ENCODE peak calls at places on chromosome 10, in eight cellular contexts. J, Y, T, S, A, X, L and M are unnamed samples. For H3K4me1, the result is how much of the 10 kb centered on the place peaks cover.

GRCh38 chr10:78299861-78300453 is 266.3 kb downstream of the RPS24 start:
- DNase-seq in S (no peak), T (no peak), A (no peak), L (no peak), Y (no peak), J (no peak), X (peak), M (peak)

GRCh38 chr10:3380392-3381050 is 207.9 kb upstream of the PITRM1 start:
- DNase-seq in S (no peak), Y (no peak), L (no peak), T (no peak), J (no peak), A (no peak), X (no peak), M (no peak)

GRCh38 chr10:2984682-2985081 is 82.7 kb upstream of the PFKP start:
- DNase-seq in Y (no peak), J (no peak), A (no peak), S (no peak), T (no peak), L (no peak), X (no peak), M (no peak)

GRCh38 chr10:122049076-122049475 is 60.1 kb downstream of the TACC2 start:
- DNase-seq in X (no peak), L (no peak), S (no peak), A (no peak), Y (no peak), T (no peak), J (no peak), M (no peak)

GRCh38 chr10:79468841-79469585 is 23.6 kb upstream of the ZCCHC24 start:
- DNase-seq in S (no peak), T (no peak), J (no peak), Y (no peak), X (no peak), L (no peak), A (no peak), M (peak)

GRCh38 chr10:8039323-8039922 is 15.1 kb upstream of the GATA3 start:
- DNase-seq in X (no peak), T (no peak), A (no peak), J (no peak), Y (peak), L (no peak), S (no peak), M (no peak)

GRCh38 chr10:34996843-34997242 is 93.3 kb downstream of the CUL2 start:
- DNase-seq in Y (no peak), J (no peak), L (peak), T (no peak), X (peak), A (no peak), S (no peak), M (no peak)

GRCh38 chr10:24360286-24361127 is 151.6 kb downstream of the KIAA1217 start:
- DNase-seq in Y (peak), L (peak), A (peak), T (no peak), X (peak), S (peak), J (peak), M (peak)

GRCh38 chr10:31075434-31075833 is 43.8 kb upstream of the ZNF438 start:
- DNase-seq in J (no peak), Y (no peak), X (no peak), S (peak), L (peak), A (peak), T (no peak), M (no peak)

GRCh38 chr10:84826704-84827103 is 498.3 kb downstream of the CCSER2 start:
- DNase-seq in S (peak), T (no peak), Y (no peak), A (no peak), L (no peak), X (no peak), J (no peak), M (no peak)

GRCh38 chr10:92891885-92892705 is 43.8 kb downstream of the EXOC6 start:
- DNase-seq in S (peak), Y (peak), J (peak), X (peak), A (peak), T (no peak), L (peak), M (peak)

GRCh38 chr10:90964781-90965462 is 44.0 kb upstream of the ANKRD1 start:
- DNase-seq in L (no peak), T (no peak), A (no peak), S (peak), X (no peak), Y (no peak), J (no peak), M (no peak)

GRCh38 chr10:30775779-30776591 is 146.4 kb upstream of the LYZL2 start:
- DNase-seq in L (peak), X (no peak), A (no peak), S (peak), J (no peak), T (no peak), Y (no peak), M (no peak)

GRCh38 chr10:4069491-4069890 is 284.5 kb upstream of the KLF6 start:
- DNase-seq in S (peak), X (no peak), T (no peak), L (peak), A (no peak), Y (peak), J (no peak), M (no peak)

GRCh38 chr10:96287392-96288105 is 16.2 kb upstream of the BLNK start:
- DNase-seq in A (no peak), X (no peak), L (peak), Y (no peak), T (no peak), J (no peak), S (peak), M (no peak)

GRCh38 chr10:7409045-7409731 is 1.6 kb downstream of the SFMBT2 start:
- DNase-seq in S (peak), Y (peak), T (no peak), A (peak), L (no peak), J (peak), X (peak), M (peak)

GRCh38 chr10:88886557-88886956 is 6.5 kb downstream of the STAMBPL1 start:
- DNase-seq in X (no peak), T (no peak), Y (no peak), J (no peak), A (no peak), L (no peak), S (no peak), M (no peak)

GRCh38 chr10:133027480-133027879 is 60.2 kb upstream of the ADGRA1 start:
- DNase-seq in S (no peak), L (no peak), A (no peak), T (peak), X (no peak), Y (no peak), J (no peak), M (no peak)

GRCh38 chr10:43133196-43133808 is 4.9 kb upstream of the CSGALNACT2 start:
- DNase-seq in A (no peak), X (no peak), L (no peak), Y (no peak), J (no peak), S (peak), T (no peak), M (no peak)

GRCh38 chr10:105691811-105692210 is 1050.7 kb downstream of the SORCS3 start:
- DNase-seq in J (no peak), S (peak), A (peak), T (no peak), Y (peak), X (no peak), L (peak), M (no peak)

GRCh38 chr10:132572545-132572937 is 35.0 kb downstream of the INPP5A start:
- DNase-seq in A (peak), X (no peak), S (peak), Y (no peak), L (no peak), J (no peak), T (no peak), M (no peak)

GRCh38 chr10:21297525-21298383 is 227.7 kb downstream of the SKIDA1 start:
- DNase-seq in L (no peak), S (no peak), Y (no peak), T (no peak), X (no peak), A (no peak), J (no peak), M (no peak)

GRCh38 chr10:47310090-47310505 is 10.1 kb downstream of the GDF10 start:
- DNase-seq in A (no peak), L (no peak), S (no peak), J (no peak), T (peak), X (no peak), Y (no peak), M (no peak)

GRCh38 chr10:47308775-47309174 is 8.8 kb downstream of the GDF10 start:
- DNase-seq in J (no peak), A (no peak), T (peak), Y (no peak), S (no peak), X (no peak), L (no peak), M (no peak)

GRCh38 chr10:47307381-47307780 is 7.4 kb downstream of the GDF10 start:
- DNase-seq in A (no peak), L (no peak), Y (no peak), T (peak), J (no peak), S (no peak), X (no peak), M (no peak)

GRCh38 chr10:47311193-47311899 is 10.9 kb upstream of the GDF2 start:
- DNase-seq in A (peak), Y (no peak), J (peak), S (peak), L (no peak), T (peak), X (no peak), M (no peak)

DNA sequence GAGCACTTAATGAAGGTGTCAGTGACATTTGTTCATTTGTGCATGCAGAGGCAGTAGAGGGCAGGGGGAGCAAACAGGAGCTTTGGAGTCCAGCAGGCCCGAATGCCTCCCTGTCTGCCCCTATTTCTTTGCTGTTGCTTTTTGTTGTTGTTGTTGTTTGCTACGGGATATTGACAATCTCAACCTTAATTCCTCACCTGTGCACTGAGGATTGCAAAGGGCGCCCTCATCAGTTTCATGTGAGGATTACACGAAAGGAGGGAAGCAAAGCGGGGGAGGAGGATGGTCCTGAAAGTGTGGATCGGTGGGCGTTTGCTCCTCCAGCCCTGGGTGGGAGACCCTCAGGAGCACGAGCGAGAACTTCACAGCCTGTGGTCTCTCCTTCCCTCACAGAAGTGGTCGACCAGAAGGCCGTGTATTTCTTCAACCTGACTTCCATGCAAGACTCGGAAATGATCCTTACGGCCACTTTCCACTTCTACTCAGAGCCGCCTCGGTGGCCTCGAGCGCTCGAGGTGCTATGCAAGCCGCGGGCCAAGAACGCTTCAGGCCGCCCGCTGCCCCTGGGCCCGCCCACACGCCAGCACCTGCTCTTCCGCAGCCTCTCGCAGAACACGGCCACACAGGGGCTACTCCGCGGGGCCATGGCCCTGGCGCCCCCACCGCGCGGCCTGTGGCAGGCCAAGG is 9.5 kb downstream of the GDF10 start:
- DNase-seq in X (no peak), Y (peak), J (no peak), A (peak), T (no peak), S (no peak), L (no peak), M (peak)
- TF ChIP-seq CTCF in X (peak), Y (peak), J (peak), A (peak), T (no peak), S (peak), L (peak), M (peak)

GRCh38 chr10:113541554-113541902 is 11.3 kb upstream of the HABP2 start:
- DNase-seq in J (no peak), T (no peak), A (no peak), S (no peak), X (no peak), Y (no peak), L (no peak), M (no peak)
- H3K4me1 ChIP-seq in J (under half), T (under half), A (under half), S (under half), X (under half), Y (under half), L (under half), M (under half)

DNA sequence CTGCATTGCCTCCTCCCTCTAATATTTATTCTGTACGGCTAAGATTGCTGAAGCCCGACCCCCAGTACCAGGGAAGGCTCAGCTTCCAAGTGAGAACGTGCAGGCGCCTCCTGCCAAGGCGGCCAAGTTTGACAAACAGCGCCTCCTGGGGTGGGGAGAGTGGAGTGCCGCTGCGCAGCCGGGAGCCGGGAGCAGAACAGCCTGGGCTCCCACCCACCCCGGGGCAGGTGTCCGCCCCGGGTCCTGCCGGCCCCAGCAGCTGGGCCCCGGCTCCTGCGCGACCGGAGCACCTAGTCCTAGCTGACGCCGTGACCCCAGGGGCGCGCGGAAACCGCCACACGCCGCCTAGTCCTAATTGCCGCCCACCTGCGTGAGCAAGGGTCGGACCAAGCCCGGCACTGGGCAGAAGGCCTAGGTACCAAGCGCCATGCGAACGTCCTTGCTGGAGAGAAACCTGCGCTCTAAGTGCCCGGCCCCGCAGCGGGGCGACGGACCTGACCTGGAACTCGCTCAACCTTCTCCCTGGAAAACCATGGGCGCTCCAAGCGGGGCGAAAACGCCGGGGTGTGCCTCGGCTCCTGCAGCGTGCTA is 5.0 kb upstream of the EBF3 start:
- DNase-seq in T (peak), X (peak), A (peak), J (no peak), Y (peak), L (no peak), S (no peak), M (peak)
- TF ChIP-seq CTCF in T (no peak), X (peak), A (peak), J (no peak), Y (peak), L (peak), S (peak), M (peak)

GRCh38 chr10:71286521-71287294 is 32.4 kb upstream of the SLC29A3 start:
- DNase-seq in J (no peak), A (no peak), X (no peak), S (no peak), T (peak), Y (no peak), L (no peak), M (no peak)

GRCh38 chr10:71285180-71285545 is 33.9 kb upstream of the SLC29A3 start:
- DNase-seq in Y (peak), J (peak), T (no peak), A (peak), L (peak), X (no peak), S (peak), M (peak)

GRCh38 chr10:71287456-71287855 is 31.6 kb upstream of the SLC29A3 start:
- DNase-seq in Y (no peak), J (no peak), S (no peak), L (no peak), T (no peak), A (no peak), X (peak), M (no peak)

GRCh38 chr10:71284544-71285179 is 34.4 kb upstream of the SLC29A3 start:
- DNase-seq in J (no peak), S (no peak), X (no peak), T (peak), A (no peak), L (no peak), Y (no peak), M (no peak)

GRCh38 chr10:71285986-71286385 is 33.1 kb upstream of the SLC29A3 start:
- DNase-seq in X (no peak), S (no peak), Y (no peak), L (no peak), A (no peak), T (no peak), J (no peak), M (no peak)
- H3K4me1 ChIP-seq in X (under half), S (under half), Y (under half), L (under half), A (under half), T (under half), J (under half), M (under half)

GRCh38 chr10:102065561-102066420 is 642 bp downstream of the HPS6 start:
- DNase-seq in A (no peak), Y (peak), T (peak), X (peak), S (no peak), L (peak), J (no peak), M (peak)

GRCh38 chr10:102067091-102067916 is 2.2 kb downstream of the HPS6 start:
- DNase-seq in Y (no peak), J (no peak), A (no peak), T (peak), S (no peak), L (no peak), X (no peak), M (no peak)

GRCh38 chr10:102064503-102064867 is 664 bp upstream of the HPS6 start:
- DNase-seq in Y (no peak), J (no peak), L (no peak), X (no peak), T (no peak), A (no peak), S (no peak), M (no peak)

GRCh38 chr10:102066421-102067068 is 1.4 kb downstream of the HPS6 start:
- DNase-seq in J (no peak), Y (no peak), T (peak), S (no peak), X (no peak), A (no peak), L (no peak), M (no peak)

DNA sequence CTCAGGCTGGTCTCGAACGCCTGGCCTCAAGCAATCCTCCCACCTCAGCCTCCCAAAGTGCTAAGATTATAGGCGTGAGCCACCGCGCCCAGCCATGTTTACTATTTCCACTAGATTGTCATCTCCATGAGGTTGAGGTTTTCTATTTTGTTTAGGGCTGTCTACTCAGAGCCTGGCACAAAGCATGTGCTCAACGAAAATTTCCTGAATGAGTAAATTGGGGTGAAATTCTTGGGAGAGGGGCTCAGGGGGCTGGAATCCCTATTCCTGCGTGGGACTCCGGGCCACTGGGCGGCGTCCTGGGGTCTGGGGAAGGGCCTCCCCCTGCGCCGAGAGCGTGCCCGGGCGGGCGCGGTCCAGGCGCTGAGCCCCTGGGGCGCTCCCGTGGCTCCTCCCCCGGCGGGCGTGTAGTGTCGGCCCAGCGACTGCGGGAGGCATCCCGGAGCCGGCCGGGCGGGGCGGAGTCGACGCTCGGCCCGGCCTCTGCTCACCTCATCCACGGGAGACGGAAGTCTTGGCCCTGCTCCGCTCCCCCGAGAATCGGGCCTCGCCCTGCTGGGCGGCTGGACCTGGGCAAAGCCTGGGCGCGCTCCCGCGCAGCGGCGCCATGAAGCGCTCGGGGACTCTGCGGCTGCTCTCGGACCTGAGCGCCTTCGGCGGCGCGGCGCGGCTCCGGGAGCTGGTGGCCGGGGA is at the start of gene HPS6:
- DNase-seq in J (peak), L (peak), Y (peak), A (peak), S (peak), T (peak), X (peak), M (peak)
- TF ChIP-seq CTCF in J (no peak), L (peak), Y (peak), A (peak), S (peak), T (no peak), X (peak), M (no peak)